ENCODE peak calls at places on chromosomes 16 and 17, in eight cellular contexts. V is adrenal gland; B is CD8-positive, alpha-beta memory T cell; Y is neuronal stem cell; A is fibroblast of mammary gland; T is mammary epithelial cell; K is astrocyte of the cerebellum; P is mesendoderm. W is an unnamed sample.

GRCh38 chr17:55117063-55117611 is 147.6 kb upstream of the HLF start:
- DNase-seq in P (no peak), V (no peak), A (peak), B (no peak), Y (no peak), K (no peak), T (no peak), W (no peak)

GRCh38 chr16:86565644-86566511 is 751 bp upstream of the FOXC2 start:
- DNase-seq in Y (no peak), B (no peak), P (peak), V (no peak), K (no peak), T (no peak), A (no peak), W (no peak)

GRCh38 chr16:79265701-79266100 is 334.8 kb downstream of the MAF start:
- DNase-seq in B (no peak), V (no peak), Y (no peak), T (no peak), A (no peak), K (no peak), P (no peak), W (no peak)

GRCh38 chr16:49026566-49026965 is 255.1 kb downstream of the CBLN1 start:
- DNase-seq in Y (no peak), A (no peak), T (no peak), V (no peak), P (no peak), B (no peak), K (no peak), W (no peak)

GRCh38 chr16:80058236-80058635 is 457.7 kb upstream of the MAF start:
- DNase-seq in B (no peak), A (peak), P (no peak), K (no peak), T (no peak), Y (no peak), V (no peak), W (no peak)

GRCh38 chr17:81060416-81060815 is 25.5 kb downstream of the BAIAP2 start:
- DNase-seq in B (no peak), A (no peak), V (no peak), K (no peak), P (no peak), Y (no peak), T (no peak), W (no peak)

GRCh38 chr17:80647746-80648145 is 103.1 kb downstream of the RPTOR start:
- DNase-seq in T (peak), Y (no peak), B (no peak), A (peak), K (peak), V (no peak), P (no peak), W (no peak)

GRCh38 chr16:81066700-81067099 is 10.3 kb downstream of the C16orf46 start:
- DNase-seq in K (no peak), P (no peak), Y (no peak), T (no peak), V (no peak), A (no peak), B (no peak), W (no peak)

GRCh38 chr17:13544292-13544691 is 57.4 kb downstream of the HS3ST3A1 start:
- DNase-seq in K (peak), Y (no peak), T (peak), A (peak), B (no peak), V (peak), P (peak), W (no peak)

GRCh38 chr16:2178321-2179106 is 17.9 kb downstream of the CASKIN1 start:
- DNase-seq in T (no peak), V (no peak), B (peak), P (peak), Y (no peak), A (peak), K (no peak), W (no peak)

GRCh38 chr17:2027528-2028233 is 2.3 kb upstream of the DPH1 start:
- DNase-seq in Y (no peak), A (peak), V (peak), B (no peak), P (no peak), K (no peak), T (no peak), W (no peak)

GRCh38 chr17:39096435-39097158 is 54.8 kb downstream of the PLXDC1 start:
- DNase-seq in A (no peak), K (no peak), B (peak), Y (no peak), V (peak), T (no peak), P (no peak), W (peak)

GRCh38 chr17:17122781-17123483 is 80.7 kb downstream of the MPRIP start:
- DNase-seq in A (no peak), V (no peak), B (no peak), Y (no peak), P (no peak), K (no peak), T (no peak), W (no peak)

GRCh38 chr16:27685802-27686201 is 135.9 kb downstream of the KATNIP start:
- DNase-seq in A (peak), B (no peak), T (no peak), V (no peak), Y (no peak), P (no peak), K (no peak), W (no peak)

GRCh38 chr16:47060596-47060995 is 83.1 kb downstream of the NETO2 start:
- DNase-seq in V (no peak), P (no peak), B (no peak), Y (no peak), K (no peak), T (no peak), A (no peak), W (no peak)

GRCh38 chr17:74356640-74357465 is 4.8 kb downstream of the BTBD17 start:
- DNase-seq in A (no peak), B (no peak), Y (no peak), P (no peak), V (no peak), T (no peak), K (no peak), W (no peak)
- H3K4me3 ChIP-seq in A (no peak), B (no peak), Y (peak), P (no peak), V (no peak), T (no peak), K (no peak), W (no peak)

DNA sequence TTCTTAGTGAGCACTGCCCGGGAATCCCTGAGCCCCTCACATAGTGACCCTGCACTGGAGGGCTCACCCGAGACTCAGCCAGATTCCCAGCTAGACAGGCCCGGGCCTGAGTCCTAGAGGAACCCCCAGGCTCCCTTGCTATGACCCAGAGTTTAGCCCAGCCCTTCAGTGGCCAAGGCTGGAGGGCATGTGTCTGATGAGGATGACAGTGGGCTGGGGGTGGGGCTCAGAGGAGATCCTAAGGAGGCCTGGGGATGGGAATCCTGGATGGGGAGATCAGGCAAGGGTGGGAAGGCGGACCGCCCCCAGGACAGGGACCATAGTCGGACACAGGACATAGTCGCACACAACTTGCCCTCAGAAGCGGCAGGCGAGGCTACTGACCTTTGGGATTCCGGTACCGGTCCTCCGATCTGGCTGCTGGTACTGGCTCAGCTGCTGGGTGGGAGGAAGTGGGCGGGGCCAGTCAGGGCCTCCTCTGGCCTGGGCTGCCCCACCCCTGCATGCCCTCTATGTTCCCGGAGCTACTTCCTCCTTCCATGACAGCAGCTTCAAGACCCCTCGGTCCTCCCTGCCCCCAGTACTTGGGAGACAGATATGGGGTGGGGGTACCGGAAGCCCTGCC is 1.1 kb downstream of the CD79B start:
- DNase-seq in P (peak), B (peak), A (no peak), Y (no peak), K (no peak), T (no peak), V (peak), W (peak)
- H3K4me3 ChIP-seq in P (no peak), B (peak), A (no peak), Y (no peak), K (no peak), T (no peak), V (no peak), W (no peak)

GRCh38 chr17:79408251-79408650 is 202.6 kb downstream of the RBFOX3 start:
- DNase-seq in Y (no peak), V (no peak), B (no peak), T (no peak), K (no peak), P (no peak), A (no peak), W (no peak)
- H3K4me3 ChIP-seq in Y (no peak), V (no peak), B (no peak), T (no peak), K (no peak), P (no peak), A (no peak), W (no peak)

GRCh38 chr17:49630113-49630900 is 47.6 kb downstream of the SPOP start:
- DNase-seq in B (no peak), T (no peak), V (no peak), K (no peak), A (no peak), P (no peak), Y (no peak), W (no peak)

GRCh38 chr17:49631496-49631895 is 46.4 kb downstream of the SPOP start:
- DNase-seq in Y (no peak), V (no peak), K (no peak), P (peak), T (no peak), B (no peak), A (no peak), W (no peak)

GRCh38 chr17:49633762-49634486 is 44.0 kb downstream of the SPOP start:
- DNase-seq in K (no peak), P (peak), A (no peak), B (no peak), V (no peak), Y (peak), T (no peak), W (no peak)

GRCh38 chr17:49633250-49633649 is 44.6 kb downstream of the SPOP start:
- DNase-seq in V (peak), P (no peak), A (no peak), B (no peak), T (no peak), Y (no peak), K (no peak), W (no peak)

GRCh38 chr17:49632201-49632600 is 45.7 kb downstream of the SPOP start:
- DNase-seq in B (no peak), A (no peak), P (no peak), Y (no peak), K (no peak), V (no peak), T (no peak), W (no peak)
- H3K4me3 ChIP-seq in B (no peak), A (no peak), P (no peak), Y (no peak), K (no peak), V (no peak), T (no peak), W (no peak)

GRCh38 chr16:68717684-68718083 is 19.4 kb upstream of the CDH1 start:
- DNase-seq in A (no peak), P (no peak), B (no peak), K (no peak), Y (no peak), V (no peak), T (no peak), W (no peak)

GRCh38 chr16:68715471-68715870 is 21.6 kb upstream of the CDH1 start:
- DNase-seq in A (no peak), V (no peak), T (no peak), K (peak), P (no peak), Y (no peak), B (no peak), W (peak)

GRCh38 chr16:68722119-68723024 is 14.7 kb upstream of the CDH1 start:
- DNase-seq in A (no peak), V (no peak), T (no peak), B (no peak), P (peak), Y (no peak), K (no peak), W (no peak)

GRCh38 chr16:68718596-68718995 is 18.5 kb upstream of the CDH1 start:
- DNase-seq in T (no peak), K (no peak), V (no peak), P (no peak), B (no peak), A (peak), Y (no peak), W (no peak)

DNA sequence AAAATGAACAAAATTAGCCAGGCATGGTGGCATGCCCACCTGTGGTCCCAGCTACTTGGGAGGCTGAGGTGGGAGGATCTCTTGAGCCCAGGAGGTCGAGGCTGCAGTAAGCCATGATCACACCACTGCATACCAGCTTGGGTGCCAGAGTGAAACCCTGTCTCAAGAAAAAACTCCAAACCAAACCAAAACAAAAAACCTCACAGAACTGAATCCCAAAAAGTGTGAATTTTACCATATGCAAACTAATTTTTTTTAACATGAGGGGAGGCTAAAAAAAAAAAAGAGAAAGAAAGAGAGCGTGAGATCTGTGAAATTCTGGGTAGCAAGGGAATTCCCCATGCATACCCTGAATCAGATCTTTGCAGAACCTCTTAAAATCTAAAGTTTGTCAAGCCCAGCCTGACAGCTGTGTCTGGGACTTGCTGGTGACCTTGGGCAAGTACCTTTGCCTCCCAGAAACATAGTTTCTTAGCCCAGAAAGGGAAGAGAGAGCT is 17.1 kb upstream of the CDH1 start:
- DNase-seq in P (no peak), T (no peak), K (no peak), B (no peak), Y (no peak), V (no peak), A (no peak), W (no peak)
- H3K4me3 ChIP-seq in P (no peak), T (no peak), K (no peak), B (no peak), Y (no peak), V (no peak), A (no peak), W (no peak)

DNA sequence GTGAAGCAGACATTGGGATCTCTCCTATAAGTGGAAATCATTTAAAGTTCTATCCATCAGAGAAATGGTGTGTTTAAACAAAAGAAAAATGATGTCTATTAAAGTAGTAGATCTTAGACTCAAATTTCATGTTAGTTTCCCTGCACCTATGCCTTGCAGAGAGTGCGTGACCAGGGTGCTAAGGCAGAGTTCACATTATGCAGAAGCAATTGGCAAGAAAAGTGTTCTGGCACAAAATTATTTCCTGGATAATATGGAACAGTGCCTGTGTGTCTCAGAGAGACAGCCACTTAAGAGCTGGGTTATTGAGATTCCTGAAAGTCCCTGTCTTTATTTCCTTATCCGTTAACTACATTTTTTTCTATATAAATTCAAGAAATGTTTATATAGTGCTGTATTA is 457.0 kb downstream of the CDH8 start:
- DNase-seq in Y (no peak), P (no peak), T (no peak), K (no peak), V (no peak), A (no peak), B (no peak), W (no peak)
- H3K4me3 ChIP-seq in Y (no peak), P (no peak), T (no peak), K (no peak), V (no peak), A (no peak), B (no peak), W (no peak)

GRCh38 chr17:29291163-29291752 is 2.7 kb downstream of the NUFIP2 start:
- DNase-seq in K (peak), B (peak), T (peak), P (peak), Y (peak), A (peak), V (peak), W (peak)

GRCh38 chr17:29292071-29292991 is 1.6 kb downstream of the NUFIP2 start:
- DNase-seq in K (peak), Y (peak), B (peak), T (peak), V (peak), A (peak), P (peak), W (no peak)

GRCh38 chr17:29293890-29294579 is at the start of gene NUFIP2:
- DNase-seq in K (peak), Y (peak), A (peak), B (peak), V (peak), T (peak), P (peak), W (peak)

GRCh38 chr17:29292992-29293889 is 707 bp downstream of the NUFIP2 start:
- DNase-seq in P (peak), Y (peak), V (peak), T (peak), K (no peak), A (peak), B (peak), W (peak)

GRCh38 chr17:29289852-29290251 is 4.1 kb downstream of the NUFIP2 start:
- DNase-seq in V (no peak), K (no peak), Y (no peak), B (no peak), P (no peak), A (no peak), T (no peak), W (no peak)
- H3K4me3 ChIP-seq in V (no peak), K (no peak), Y (no peak), B (no peak), P (no peak), A (no peak), T (no peak), W (no peak)

DNA sequence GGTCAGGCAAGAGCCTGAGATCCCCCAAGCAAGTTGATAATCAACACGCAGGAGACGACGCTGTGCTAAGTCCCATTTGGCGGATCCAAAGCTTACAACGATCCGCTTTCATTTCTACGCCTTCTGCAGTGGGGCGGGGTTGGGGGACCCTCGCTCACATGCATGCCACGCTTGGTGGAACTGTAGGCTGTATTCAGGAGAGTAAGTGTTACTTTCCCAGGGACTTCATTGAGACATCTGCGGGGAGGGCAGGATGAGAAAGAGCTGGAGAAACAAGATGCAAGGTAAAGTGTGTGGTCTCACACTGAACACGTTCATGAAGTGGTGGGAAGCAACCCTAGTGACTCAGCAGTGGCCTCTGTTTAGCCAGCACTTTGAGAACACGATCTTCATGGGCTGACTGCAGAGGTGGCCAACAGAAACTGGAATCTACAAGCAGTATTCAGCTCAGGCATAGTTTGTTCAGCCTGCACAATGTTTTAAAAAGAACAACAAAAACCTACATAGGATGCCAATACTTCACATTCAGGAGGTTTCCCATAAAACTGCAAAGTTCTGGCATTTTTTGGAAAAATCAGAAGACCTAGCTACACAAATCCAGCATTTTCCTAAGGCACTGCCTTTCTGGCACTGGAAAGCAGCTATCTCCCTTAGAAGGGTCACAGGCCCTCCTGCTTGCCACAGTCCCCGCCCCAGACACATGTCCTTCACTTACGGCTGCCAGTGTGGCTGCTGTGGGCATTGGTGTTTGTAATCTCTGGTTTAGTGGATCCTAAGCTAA is 100.3 kb downstream of the XYLT1 start:
- DNase-seq in V (peak), B (no peak), T (no peak), K (peak), Y (no peak), A (peak), P (no peak), W (no peak)
- H3K4me3 ChIP-seq in V (no peak), B (peak), T (no peak), K (no peak), Y (no peak), A (no peak), P (no peak), W (no peak)